ENCODE peak calls at places on chromosomes 2 and 18, in nine cellular contexts. One of them, this sample, is unnamed.

GRCh38 chr2:235666240-235666781 is 172.5 kb downstream of the AGAP1 start:
- DNase-seq in endothelial cell: peak
- DNase-seq in AG04450: peak
- DNase-seq in kidney: no peak
- DNase-seq in nephron progenitor cell: peak
- DNase-seq in NB4: peak
- DNase-seq in mammary epithelial cell: peak
- DNase-seq in neural crest cell: peak
- DNase-seq in pancreas: peak
- DNase-seq in this sample: no peak

GRCh38 chr2:112121682-112122254 is 16.4 kb upstream of the FBLN7 start:
- DNase-seq in endothelial cell: no peak
- DNase-seq in AG04450: peak
- DNase-seq in kidney: no peak
- DNase-seq in nephron progenitor cell: peak
- DNase-seq in NB4: peak
- DNase-seq in mammary epithelial cell: peak
- DNase-seq in neural crest cell: peak
- DNase-seq in pancreas: peak
- DNase-seq in this sample: no peak

GRCh38 chr2:238150686-238151085 is 8.1 kb upstream of the ERFE start:
- DNase-seq in endothelial cell: no peak
- DNase-seq in AG04450: no peak
- DNase-seq in kidney: no peak
- DNase-seq in nephron progenitor cell: no peak
- DNase-seq in NB4: no peak
- DNase-seq in mammary epithelial cell: no peak
- DNase-seq in neural crest cell: no peak
- DNase-seq in pancreas: no peak
- DNase-seq in this sample: no peak

GRCh38 chr18:28065031-28065792 is 111.7 kb downstream of the CDH2 start:
- DNase-seq in endothelial cell: no peak
- DNase-seq in AG04450: peak
- DNase-seq in kidney: no peak
- DNase-seq in nephron progenitor cell: no peak
- DNase-seq in NB4: no peak
- DNase-seq in mammary epithelial cell: peak
- DNase-seq in neural crest cell: no peak
- DNase-seq in pancreas: no peak
- DNase-seq in this sample: no peak

GRCh38 chr2:121650554-121650930 is 1.3 kb upstream of the CLASP1 start:
- DNase-seq in endothelial cell: peak
- DNase-seq in AG04450: no peak
- DNase-seq in kidney: no peak
- DNase-seq in nephron progenitor cell: no peak
- DNase-seq in NB4: peak
- DNase-seq in mammary epithelial cell: peak
- DNase-seq in neural crest cell: no peak
- DNase-seq in pancreas: no peak
- DNase-seq in this sample: no peak

GRCh38 chr2:169095631-169096105 is 26.3 kb downstream of the DHRS9 start:
- DNase-seq in endothelial cell: no peak
- DNase-seq in AG04450: peak
- DNase-seq in kidney: no peak
- DNase-seq in nephron progenitor cell: no peak
- DNase-seq in NB4: peak
- DNase-seq in mammary epithelial cell: peak
- DNase-seq in neural crest cell: no peak
- DNase-seq in pancreas: no peak
- DNase-seq in this sample: no peak

GRCh38 chr2:19607400-19607799 is 249.0 kb upstream of the OSR1 start:
- DNase-seq in endothelial cell: no peak
- DNase-seq in AG04450: peak
- DNase-seq in kidney: no peak
- DNase-seq in nephron progenitor cell: no peak
- DNase-seq in NB4: no peak
- DNase-seq in mammary epithelial cell: no peak
- DNase-seq in neural crest cell: no peak
- DNase-seq in pancreas: no peak
- DNase-seq in this sample: no peak

GRCh38 chr2:3399829-3400228 is 20.3 kb downstream of the TRAPPC12 start:
- DNase-seq in endothelial cell: no peak
- DNase-seq in AG04450: no peak
- DNase-seq in kidney: peak
- DNase-seq in nephron progenitor cell: no peak
- DNase-seq in NB4: no peak
- DNase-seq in mammary epithelial cell: no peak
- DNase-seq in neural crest cell: no peak
- DNase-seq in pancreas: no peak
- DNase-seq in this sample: peak

GRCh38 chr2:100982431-100982861 is 19.6 kb upstream of the RPL31 start:
- DNase-seq in endothelial cell: no peak
- DNase-seq in AG04450: no peak
- DNase-seq in kidney: no peak
- DNase-seq in nephron progenitor cell: no peak
- DNase-seq in NB4: no peak
- DNase-seq in mammary epithelial cell: no peak
- DNase-seq in neural crest cell: no peak
- DNase-seq in pancreas: no peak
- DNase-seq in this sample: no peak

GRCh38 chr18:40685241-40685640 is 1269.8 kb upstream of the PIK3C3 start:
- DNase-seq in endothelial cell: no peak
- DNase-seq in AG04450: no peak
- DNase-seq in kidney: no peak
- DNase-seq in nephron progenitor cell: no peak
- DNase-seq in NB4: no peak
- DNase-seq in mammary epithelial cell: no peak
- DNase-seq in neural crest cell: no peak
- DNase-seq in pancreas: no peak
- DNase-seq in this sample: no peak

GRCh38 chr18:12076424-12077140 is 17.1 kb upstream of the ANKRD62 start:
- DNase-seq in endothelial cell: peak
- DNase-seq in AG04450: no peak
- DNase-seq in kidney: peak
- DNase-seq in nephron progenitor cell: peak
- DNase-seq in NB4: peak
- DNase-seq in mammary epithelial cell: peak
- DNase-seq in neural crest cell: peak
- DNase-seq in pancreas: peak
- DNase-seq in this sample: peak

GRCh38 chr18:78855188-78855587 is 124.4 kb upstream of the SALL3 start:
- DNase-seq in endothelial cell: no peak
- DNase-seq in AG04450: no peak
- DNase-seq in kidney: no peak
- DNase-seq in nephron progenitor cell: no peak
- DNase-seq in NB4: no peak
- DNase-seq in mammary epithelial cell: no peak
- DNase-seq in neural crest cell: no peak
- DNase-seq in pancreas: no peak
- DNase-seq in this sample: no peak

GRCh38 chr18:641224-641623 is 16.2 kb upstream of the TYMS start:
- DNase-seq in endothelial cell: no peak
- DNase-seq in AG04450: no peak
- DNase-seq in kidney: no peak
- DNase-seq in nephron progenitor cell: no peak
- DNase-seq in NB4: no peak
- DNase-seq in mammary epithelial cell: no peak
- DNase-seq in neural crest cell: no peak
- DNase-seq in pancreas: no peak
- DNase-seq in this sample: no peak

GRCh38 chr18:647304-647703 is 10.1 kb upstream of the TYMS start:
- DNase-seq in endothelial cell: no peak
- DNase-seq in AG04450: no peak
- DNase-seq in kidney: no peak
- DNase-seq in nephron progenitor cell: no peak
- DNase-seq in NB4: no peak
- DNase-seq in mammary epithelial cell: no peak
- DNase-seq in neural crest cell: no peak
- DNase-seq in pancreas: no peak
- DNase-seq in this sample: no peak

GRCh38 chr18:649341-649740 is 8.1 kb upstream of the TYMS start:
- DNase-seq in endothelial cell: no peak
- DNase-seq in AG04450: no peak
- DNase-seq in kidney: no peak
- DNase-seq in nephron progenitor cell: no peak
- DNase-seq in NB4: no peak
- DNase-seq in mammary epithelial cell: no peak
- DNase-seq in neural crest cell: no peak
- DNase-seq in pancreas: no peak
- DNase-seq in this sample: no peak

GRCh38 chr18:650428-650858 is 7.0 kb upstream of the TYMS start:
- DNase-seq in endothelial cell: no peak
- DNase-seq in AG04450: no peak
- DNase-seq in kidney: no peak
- DNase-seq in nephron progenitor cell: no peak
- DNase-seq in NB4: peak
- DNase-seq in mammary epithelial cell: no peak
- DNase-seq in neural crest cell: no peak
- DNase-seq in pancreas: no peak
- DNase-seq in this sample: no peak

DNA sequence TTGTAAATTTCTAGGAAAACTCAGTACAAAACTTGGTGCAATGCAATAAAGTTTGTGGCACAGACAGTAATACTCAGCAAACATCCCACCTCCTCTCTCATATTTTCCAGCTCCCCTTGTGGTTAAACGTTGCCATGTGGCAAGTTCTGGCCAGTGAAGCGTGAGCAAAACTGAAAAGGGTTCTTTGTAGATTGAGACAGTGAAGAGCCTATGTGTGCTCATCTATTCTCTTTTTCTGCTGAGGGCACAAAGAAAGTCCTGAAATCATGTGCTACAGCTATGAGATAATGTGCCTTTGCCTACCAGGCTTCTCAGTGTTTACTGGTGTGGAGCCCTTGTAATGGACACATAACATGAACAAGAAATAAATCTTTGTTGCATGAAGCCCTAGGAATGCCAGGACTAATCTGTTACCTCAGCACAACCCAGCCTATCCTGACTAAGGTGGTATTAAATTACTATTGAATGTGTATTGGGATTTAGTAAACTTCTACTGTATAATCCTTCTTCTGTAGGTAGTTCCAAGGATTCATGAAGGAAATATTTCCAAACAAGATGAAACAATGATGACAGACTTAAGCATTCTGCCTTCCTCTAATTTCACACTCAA is 13.0 kb upstream of the TYMS start:
- DNase-seq in endothelial cell: no peak
- DNase-seq in AG04450: no peak
- DNase-seq in kidney: no peak
- DNase-seq in nephron progenitor cell: no peak
- DNase-seq in NB4: peak
- DNase-seq in mammary epithelial cell: peak
- DNase-seq in neural crest cell: no peak
- DNase-seq in pancreas: no peak
- DNase-seq in this sample: no peak
- TF ChIP-seq CTCF in endothelial cell: no peak
- TF ChIP-seq CTCF in AG04450: no peak
- TF ChIP-seq CTCF in kidney: no peak
- TF ChIP-seq CTCF in nephron progenitor cell: no peak
- TF ChIP-seq CTCF in NB4: no peak
- TF ChIP-seq CTCF in mammary epithelial cell: no peak
- TF ChIP-seq CTCF in neural crest cell: no peak
- TF ChIP-seq CTCF in pancreas: no peak
- TF ChIP-seq CTCF in this sample: no peak

GRCh38 chr2:17470855-17471641 is 47.2 kb downstream of the RAD51AP2 start:
- DNase-seq in endothelial cell: no peak
- DNase-seq in AG04450: peak
- DNase-seq in kidney: no peak
- DNase-seq in nephron progenitor cell: peak
- DNase-seq in NB4: peak
- DNase-seq in mammary epithelial cell: peak
- DNase-seq in neural crest cell: no peak
- DNase-seq in pancreas: no peak
- DNase-seq in this sample: peak
- TF ChIP-seq CTCF in endothelial cell: peak
- TF ChIP-seq CTCF in AG04450: peak
- TF ChIP-seq CTCF in kidney: no peak
- TF ChIP-seq CTCF in nephron progenitor cell: peak
- TF ChIP-seq CTCF in NB4: peak
- TF ChIP-seq CTCF in mammary epithelial cell: peak
- TF ChIP-seq CTCF in neural crest cell: peak
- TF ChIP-seq CTCF in pancreas: no peak
- TF ChIP-seq CTCF in this sample: peak

GRCh38 chr2:61253136-61253535 is 91.1 kb downstream of the C2orf74 start:
- DNase-seq in endothelial cell: no peak
- DNase-seq in AG04450: no peak
- DNase-seq in kidney: no peak
- DNase-seq in nephron progenitor cell: no peak
- DNase-seq in NB4: no peak
- DNase-seq in mammary epithelial cell: peak
- DNase-seq in neural crest cell: no peak
- DNase-seq in pancreas: no peak
- DNase-seq in this sample: no peak
- TF ChIP-seq CTCF in endothelial cell: no peak
- TF ChIP-seq CTCF in AG04450: no peak
- TF ChIP-seq CTCF in kidney: no peak
- TF ChIP-seq CTCF in nephron progenitor cell: no peak
- TF ChIP-seq CTCF in NB4: no peak
- TF ChIP-seq CTCF in mammary epithelial cell: no peak
- TF ChIP-seq CTCF in neural crest cell: no peak
- TF ChIP-seq CTCF in pancreas: no peak
- TF ChIP-seq CTCF in this sample: no peak

GRCh38 chr2:209560911-209561310 is 137.1 kb downstream of the MAP2 start:
- DNase-seq in endothelial cell: no peak
- DNase-seq in AG04450: no peak
- DNase-seq in kidney: no peak
- DNase-seq in nephron progenitor cell: no peak
- DNase-seq in NB4: no peak
- DNase-seq in mammary epithelial cell: no peak
- DNase-seq in neural crest cell: no peak
- DNase-seq in pancreas: no peak
- DNase-seq in this sample: no peak

GRCh38 chr2:209553913-209554312 is 130.1 kb downstream of the MAP2 start:
- DNase-seq in endothelial cell: no peak
- DNase-seq in AG04450: no peak
- DNase-seq in kidney: no peak
- DNase-seq in nephron progenitor cell: no peak
- DNase-seq in NB4: no peak
- DNase-seq in mammary epithelial cell: no peak
- DNase-seq in neural crest cell: no peak
- DNase-seq in pancreas: no peak
- DNase-seq in this sample: no peak

DNA sequence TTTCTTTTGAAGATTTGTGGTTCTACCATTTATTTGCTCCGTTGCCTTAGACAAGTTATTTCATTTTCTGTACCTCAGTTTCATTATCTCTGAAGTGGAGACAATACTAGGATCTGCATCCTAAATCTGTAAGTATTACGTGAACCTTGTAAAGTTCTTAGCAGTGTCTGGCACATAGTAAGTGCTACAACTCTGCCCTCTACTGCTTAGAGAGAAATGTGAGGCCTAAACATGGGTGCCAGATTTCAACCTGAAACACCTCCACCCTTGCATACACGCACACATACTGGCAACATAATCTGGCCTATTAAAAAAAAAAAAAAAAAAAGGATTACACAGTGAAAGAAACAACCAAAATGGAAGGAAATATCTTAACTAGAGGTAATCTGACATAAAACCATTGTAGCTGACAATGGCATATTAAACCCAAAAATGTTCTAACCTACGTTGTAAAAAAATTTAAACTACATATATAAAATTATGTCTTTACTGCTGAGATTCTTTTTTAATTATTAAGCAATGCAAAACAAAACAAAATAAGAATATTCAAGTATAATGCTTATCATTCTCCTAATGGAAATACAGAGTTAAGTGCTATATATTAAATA is 132.6 kb downstream of the MAP2 start:
- DNase-seq in endothelial cell: no peak
- DNase-seq in AG04450: peak
- DNase-seq in kidney: no peak
- DNase-seq in nephron progenitor cell: no peak
- DNase-seq in NB4: peak
- DNase-seq in mammary epithelial cell: peak
- DNase-seq in neural crest cell: no peak
- DNase-seq in pancreas: peak
- DNase-seq in this sample: no peak
- TF ChIP-seq CTCF in endothelial cell: no peak
- TF ChIP-seq CTCF in AG04450: peak
- TF ChIP-seq CTCF in kidney: peak
- TF ChIP-seq CTCF in nephron progenitor cell: peak
- TF ChIP-seq CTCF in NB4: peak
- TF ChIP-seq CTCF in mammary epithelial cell: peak
- TF ChIP-seq CTCF in neural crest cell: peak
- TF ChIP-seq CTCF in pancreas: peak
- TF ChIP-seq CTCF in this sample: no peak